ENCODE peak calls at places on chromosome 19, in seven cellular contexts. One of them, this sample, is unnamed.

GRCh38 chr19:54383330-54383729 is 18.6 kb upstream of the LAIR1 start:
- DNase-seq in astrocyte of the spinal cord: no peak
- DNase-seq in uterus: no peak
- DNase-seq in kidney epithelial cell: no peak
- DNase-seq in esophagus squamous epithelium: no peak
- DNase-seq in upper lobe of left lung: no peak
- DNase-seq in AG10803: no peak
- DNase-seq in this sample: no peak

GRCh38 chr19:48915757-48916156 is 15.6 kb downstream of the NUCB1 start:
- DNase-seq in astrocyte of the spinal cord: no peak
- DNase-seq in uterus: no peak
- DNase-seq in kidney epithelial cell: no peak
- DNase-seq in esophagus squamous epithelium: no peak
- DNase-seq in upper lobe of left lung: no peak
- DNase-seq in AG10803: no peak
- DNase-seq in this sample: no peak

GRCh38 chr19:8881512-8881911 is 49.3 kb downstream of the MBD3L1 start:
- DNase-seq in astrocyte of the spinal cord: no peak
- DNase-seq in uterus: no peak
- DNase-seq in kidney epithelial cell: no peak
- DNase-seq in esophagus squamous epithelium: no peak
- DNase-seq in upper lobe of left lung: no peak
- DNase-seq in AG10803: no peak
- DNase-seq in this sample: no peak

GRCh38 chr19:33683881-33684549 is 62.3 kb downstream of the CHST8 start:
- DNase-seq in astrocyte of the spinal cord: peak
- DNase-seq in uterus: no peak
- DNase-seq in kidney epithelial cell: peak
- DNase-seq in esophagus squamous epithelium: no peak
- DNase-seq in upper lobe of left lung: no peak
- DNase-seq in AG10803: peak
- DNase-seq in this sample: peak

GRCh38 chr19:29048873-29049272 is 164.1 kb downstream of the UQCRFS1 start:
- DNase-seq in astrocyte of the spinal cord: no peak
- DNase-seq in uterus: no peak
- DNase-seq in kidney epithelial cell: no peak
- DNase-seq in esophagus squamous epithelium: no peak
- DNase-seq in upper lobe of left lung: no peak
- DNase-seq in AG10803: no peak
- DNase-seq in this sample: no peak

GRCh38 chr19:15316498-15316897 is 15.8 kb downstream of the BRD4 start:
- DNase-seq in astrocyte of the spinal cord: peak
- DNase-seq in uterus: no peak
- DNase-seq in kidney epithelial cell: no peak
- DNase-seq in esophagus squamous epithelium: no peak
- DNase-seq in upper lobe of left lung: no peak
- DNase-seq in AG10803: peak
- DNase-seq in this sample: no peak

GRCh38 chr19:17555929-17556813 is 722 bp downstream of the COLGALT1 start:
- DNase-seq in astrocyte of the spinal cord: peak
- DNase-seq in uterus: peak
- DNase-seq in kidney epithelial cell: no peak
- DNase-seq in esophagus squamous epithelium: no peak
- DNase-seq in upper lobe of left lung: no peak
- DNase-seq in AG10803: peak
- DNase-seq in this sample: no peak

GRCh38 chr19:32464279-32464678 is 58.7 kb downstream of the DPY19L3 start:
- DNase-seq in astrocyte of the spinal cord: peak
- DNase-seq in uterus: no peak
- DNase-seq in kidney epithelial cell: no peak
- DNase-seq in esophagus squamous epithelium: no peak
- DNase-seq in upper lobe of left lung: no peak
- DNase-seq in AG10803: peak
- DNase-seq in this sample: no peak

GRCh38 chr19:42420055-42420544 is 7.1 kb downstream of the LIPE start:
- DNase-seq in astrocyte of the spinal cord: no peak
- DNase-seq in uterus: no peak
- DNase-seq in kidney epithelial cell: no peak
- DNase-seq in esophagus squamous epithelium: no peak
- DNase-seq in upper lobe of left lung: peak
- DNase-seq in AG10803: peak
- DNase-seq in this sample: no peak

GRCh38 chr19:5826531-5827341 is 12.8 kb downstream of the FUT6 start:
- DNase-seq in astrocyte of the spinal cord: no peak
- DNase-seq in uterus: no peak
- DNase-seq in kidney epithelial cell: no peak
- DNase-seq in esophagus squamous epithelium: no peak
- DNase-seq in upper lobe of left lung: no peak
- DNase-seq in AG10803: peak
- DNase-seq in this sample: no peak

GRCh38 chr19:29283366-29283765 is 70.4 kb upstream of the UQCRFS1 start:
- DNase-seq in astrocyte of the spinal cord: no peak
- DNase-seq in uterus: no peak
- DNase-seq in kidney epithelial cell: no peak
- DNase-seq in esophagus squamous epithelium: no peak
- DNase-seq in upper lobe of left lung: no peak
- DNase-seq in AG10803: no peak
- DNase-seq in this sample: no peak

GRCh38 chr19:9834726-9835506 is at the start of gene PIN1:
- DNase-seq in astrocyte of the spinal cord: peak
- DNase-seq in uterus: peak
- DNase-seq in kidney epithelial cell: peak
- DNase-seq in esophagus squamous epithelium: peak
- DNase-seq in upper lobe of left lung: peak
- DNase-seq in AG10803: peak
- DNase-seq in this sample: peak

GRCh38 chr19:38437295-38437694 is 3.8 kb downstream of the RYR1 start:
- DNase-seq in astrocyte of the spinal cord: no peak
- DNase-seq in uterus: no peak
- DNase-seq in kidney epithelial cell: no peak
- DNase-seq in esophagus squamous epithelium: no peak
- DNase-seq in upper lobe of left lung: no peak
- DNase-seq in AG10803: no peak
- DNase-seq in this sample: no peak

GRCh38 chr19:46861691-46862503 is 1.1 kb downstream of the ARHGAP35 start:
- DNase-seq in astrocyte of the spinal cord: peak
- DNase-seq in uterus: no peak
- DNase-seq in kidney epithelial cell: no peak
- DNase-seq in esophagus squamous epithelium: no peak
- DNase-seq in upper lobe of left lung: no peak
- DNase-seq in AG10803: no peak
- DNase-seq in this sample: no peak

GRCh38 chr19:38004505-38005223 is 97.7 kb downstream of the SIPA1L3 start:
- DNase-seq in astrocyte of the spinal cord: peak
- DNase-seq in uterus: peak
- DNase-seq in kidney epithelial cell: peak
- DNase-seq in esophagus squamous epithelium: peak
- DNase-seq in upper lobe of left lung: no peak
- DNase-seq in AG10803: peak
- DNase-seq in this sample: peak

GRCh38 chr19:40154121-40154680 is 37.0 kb upstream of the MAP3K10 start:
- DNase-seq in astrocyte of the spinal cord: no peak
- DNase-seq in uterus: no peak
- DNase-seq in kidney epithelial cell: no peak
- DNase-seq in esophagus squamous epithelium: no peak
- DNase-seq in upper lobe of left lung: no peak
- DNase-seq in AG10803: no peak
- DNase-seq in this sample: no peak

GRCh38 chr19:58544591-58545285 is 874 bp downstream of the TRIM28 start:
- DNase-seq in astrocyte of the spinal cord: peak
- DNase-seq in uterus: no peak
- DNase-seq in kidney epithelial cell: no peak
- DNase-seq in esophagus squamous epithelium: no peak
- DNase-seq in upper lobe of left lung: no peak
- DNase-seq in AG10803: peak
- DNase-seq in this sample: no peak

GRCh38 chr19:35671818-35672217 is 5.5 kb downstream of the UPK1A start:
- DNase-seq in astrocyte of the spinal cord: no peak
- DNase-seq in uterus: no peak
- DNase-seq in kidney epithelial cell: no peak
- DNase-seq in esophagus squamous epithelium: no peak
- DNase-seq in upper lobe of left lung: no peak
- DNase-seq in AG10803: no peak
- DNase-seq in this sample: no peak

GRCh38 chr19:7874080-7874856 is at the start of gene PRR36:
- DNase-seq in astrocyte of the spinal cord: no peak
- DNase-seq in uterus: no peak
- DNase-seq in kidney epithelial cell: no peak
- DNase-seq in esophagus squamous epithelium: no peak
- DNase-seq in upper lobe of left lung: peak
- DNase-seq in AG10803: no peak
- DNase-seq in this sample: no peak

GRCh38 chr19:16364231-16364865 is 39.7 kb downstream of the KLF2 start:
- DNase-seq in astrocyte of the spinal cord: no peak
- DNase-seq in uterus: no peak
- DNase-seq in kidney epithelial cell: no peak
- DNase-seq in esophagus squamous epithelium: no peak
- DNase-seq in upper lobe of left lung: peak
- DNase-seq in AG10803: no peak
- DNase-seq in this sample: no peak

GRCh38 chr19:18202759-18203407 is 959 bp downstream of the RAB3A start:
- DNase-seq in astrocyte of the spinal cord: no peak
- DNase-seq in uterus: peak
- DNase-seq in kidney epithelial cell: no peak
- DNase-seq in esophagus squamous epithelium: no peak
- DNase-seq in upper lobe of left lung: peak
- DNase-seq in AG10803: no peak
- DNase-seq in this sample: no peak

GRCh38 chr19:38685666-38686529 is 38.4 kb downstream of the ACTN4 start:
- DNase-seq in astrocyte of the spinal cord: peak
- DNase-seq in uterus: no peak
- DNase-seq in kidney epithelial cell: no peak
- DNase-seq in esophagus squamous epithelium: no peak
- DNase-seq in upper lobe of left lung: no peak
- DNase-seq in AG10803: peak
- DNase-seq in this sample: no peak

GRCh38 chr19:38031423-38031770 is 124.4 kb downstream of the SIPA1L3 start:
- DNase-seq in astrocyte of the spinal cord: peak
- DNase-seq in uterus: no peak
- DNase-seq in kidney epithelial cell: no peak
- DNase-seq in esophagus squamous epithelium: no peak
- DNase-seq in upper lobe of left lung: no peak
- DNase-seq in AG10803: peak
- DNase-seq in this sample: no peak

GRCh38 chr19:39329948-39330347 is 5.9 kb downstream of the GMFG start:
- DNase-seq in astrocyte of the spinal cord: no peak
- DNase-seq in uterus: no peak
- DNase-seq in kidney epithelial cell: no peak
- DNase-seq in esophagus squamous epithelium: no peak
- DNase-seq in upper lobe of left lung: no peak
- DNase-seq in AG10803: no peak
- DNase-seq in this sample: no peak

DNA sequence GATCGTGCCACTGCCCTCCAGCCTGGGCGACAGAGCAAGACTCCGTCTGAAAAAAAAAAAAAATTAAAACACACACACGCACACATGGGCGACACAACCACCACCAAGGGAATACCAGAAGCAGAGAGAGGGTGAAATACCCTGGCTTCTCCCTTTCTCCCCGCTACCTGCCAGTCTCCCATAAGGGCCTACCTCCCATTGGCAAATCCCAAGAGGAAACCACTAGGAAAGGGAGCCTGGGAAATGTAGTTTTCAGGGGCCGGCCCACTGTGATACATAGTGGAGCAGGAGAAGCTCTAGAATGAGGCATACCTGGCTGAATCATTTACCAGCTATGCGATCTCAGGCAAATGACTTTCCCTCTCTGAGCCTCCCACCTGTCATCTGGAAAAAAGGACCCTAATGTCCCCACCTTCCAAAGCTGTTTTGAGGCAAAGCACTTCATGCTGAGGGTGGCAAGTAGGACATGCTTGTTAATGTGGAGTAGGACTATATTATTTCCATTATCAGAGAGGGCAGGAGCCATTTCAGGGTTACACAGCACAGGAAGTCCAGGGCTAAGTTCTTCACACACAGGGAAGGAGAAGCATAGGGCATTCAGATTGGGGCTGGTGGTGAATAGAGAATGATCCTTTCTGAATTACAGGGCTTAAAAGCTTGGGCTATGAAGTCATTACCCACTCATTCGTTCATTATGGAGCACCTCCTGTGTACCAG is 14.3 kb upstream of the HNRNPUL1 start:
- DNase-seq in astrocyte of the spinal cord: no peak
- DNase-seq in uterus: no peak
- DNase-seq in kidney epithelial cell: no peak
- DNase-seq in esophagus squamous epithelium: no peak
- DNase-seq in upper lobe of left lung: no peak
- DNase-seq in AG10803: no peak
- DNase-seq in this sample: no peak
- TF ChIP-seq CTCF in astrocyte of the spinal cord: no peak
- TF ChIP-seq CTCF in uterus: no peak
- TF ChIP-seq CTCF in kidney epithelial cell: no peak
- TF ChIP-seq CTCF in esophagus squamous epithelium: no peak
- TF ChIP-seq CTCF in upper lobe of left lung: no peak
- TF ChIP-seq CTCF in AG10803: no peak
- TF ChIP-seq CTCF in this sample: no peak

GRCh38 chr19:44808463-44809371 is at the start of gene BCAM:
- DNase-seq in astrocyte of the spinal cord: peak
- DNase-seq in uterus: peak
- DNase-seq in kidney epithelial cell: no peak
- DNase-seq in esophagus squamous epithelium: no peak
- DNase-seq in upper lobe of left lung: peak
- DNase-seq in AG10803: peak
- DNase-seq in this sample: no peak
- H3K4me3 ChIP-seq in astrocyte of the spinal cord: peak
- H3K4me3 ChIP-seq in uterus: peak
- H3K4me3 ChIP-seq in kidney epithelial cell: peak
- H3K4me3 ChIP-seq in esophagus squamous epithelium: peak
- H3K4me3 ChIP-seq in upper lobe of left lung: peak
- H3K4me3 ChIP-seq in AG10803: peak
- H3K4me3 ChIP-seq in this sample: peak

GRCh38 chr19:3026768-3027167 is 2.3 kb downstream of the TLE2 start:
- DNase-seq in astrocyte of the spinal cord: no peak
- DNase-seq in uterus: no peak
- DNase-seq in kidney epithelial cell: no peak
- DNase-seq in esophagus squamous epithelium: no peak
- DNase-seq in upper lobe of left lung: no peak
- DNase-seq in AG10803: no peak
- DNase-seq in this sample: no peak
- TF ChIP-seq CTCF in astrocyte of the spinal cord: no peak
- TF ChIP-seq CTCF in uterus: no peak
- TF ChIP-seq CTCF in kidney epithelial cell: no peak
- TF ChIP-seq CTCF in esophagus squamous epithelium: no peak
- TF ChIP-seq CTCF in upper lobe of left lung: no peak
- TF ChIP-seq CTCF in AG10803: no peak
- TF ChIP-seq CTCF in this sample: no peak

GRCh38 chr19:12075538-12076139 is 11.1 kb downstream of the ZNF844 start:
- DNase-seq in astrocyte of the spinal cord: peak
- DNase-seq in uterus: no peak
- DNase-seq in kidney epithelial cell: no peak
- DNase-seq in esophagus squamous epithelium: no peak
- DNase-seq in upper lobe of left lung: no peak
- DNase-seq in AG10803: no peak
- DNase-seq in this sample: no peak
- H3K4me3 ChIP-seq in astrocyte of the spinal cord: no peak
- H3K4me3 ChIP-seq in uterus: no peak
- H3K4me3 ChIP-seq in kidney epithelial cell: no peak
- H3K4me3 ChIP-seq in esophagus squamous epithelium: peak
- H3K4me3 ChIP-seq in upper lobe of left lung: no peak
- H3K4me3 ChIP-seq in AG10803: no peak
- H3K4me3 ChIP-seq in this sample: no peak

This sample was measured in HFF-Myc.